ENCODE peak calls at places on chromosome 15, in seven cellular contexts. One of them, this sample, is unnamed.

GRCh38 chr15:69412701-69413100 is 1.4 kb upstream of the KIF23 start:
- DNase-seq in astrocyte of the cerebellum: no peak
- DNase-seq in CD8-positive, alpha-beta T cell: no peak
- DNase-seq in AG04449: no peak
- DNase-seq in brain microvascular endothelial cell: no peak
- DNase-seq in A549: no peak
- DNase-seq in IMR-90: no peak
- DNase-seq in this sample: no peak

GRCh38 chr15:98778263-98778959 is 130.1 kb downstream of the IGF1R start:
- DNase-seq in astrocyte of the cerebellum: no peak
- DNase-seq in CD8-positive, alpha-beta T cell: no peak
- DNase-seq in AG04449: no peak
- DNase-seq in brain microvascular endothelial cell: no peak
- DNase-seq in A549: no peak
- DNase-seq in IMR-90: no peak
- DNase-seq in this sample: no peak

GRCh38 chr15:101179341-101180153 is 72.3 kb downstream of the CHSY1 start:
- DNase-seq in astrocyte of the cerebellum: no peak
- DNase-seq in CD8-positive, alpha-beta T cell: no peak
- DNase-seq in AG04449: peak
- DNase-seq in brain microvascular endothelial cell: no peak
- DNase-seq in A549: no peak
- DNase-seq in IMR-90: peak
- DNase-seq in this sample: no peak

GRCh38 chr15:23422946-23423708 is 23.9 kb downstream of the GOLGA6L2 start:
- DNase-seq in astrocyte of the cerebellum: no peak
- DNase-seq in CD8-positive, alpha-beta T cell: no peak
- DNase-seq in AG04449: no peak
- DNase-seq in brain microvascular endothelial cell: no peak
- DNase-seq in A549: no peak
- DNase-seq in IMR-90: no peak
- DNase-seq in this sample: no peak

GRCh38 chr15:38709196-38709595 is 144.6 kb upstream of the RASGRP1 start:
- DNase-seq in astrocyte of the cerebellum: no peak
- DNase-seq in CD8-positive, alpha-beta T cell: no peak
- DNase-seq in AG04449: no peak
- DNase-seq in brain microvascular endothelial cell: no peak
- DNase-seq in A549: no peak
- DNase-seq in IMR-90: no peak
- DNase-seq in this sample: no peak

GRCh38 chr15:66155065-66155464 is 98.5 kb downstream of the MEGF11 start:
- DNase-seq in astrocyte of the cerebellum: no peak
- DNase-seq in CD8-positive, alpha-beta T cell: no peak
- DNase-seq in AG04449: no peak
- DNase-seq in brain microvascular endothelial cell: no peak
- DNase-seq in A549: no peak
- DNase-seq in IMR-90: no peak
- DNase-seq in this sample: no peak

GRCh38 chr15:65323071-65323511 is 18.6 kb downstream of the RNU5B-1 start:
- DNase-seq in astrocyte of the cerebellum: peak
- DNase-seq in CD8-positive, alpha-beta T cell: no peak
- DNase-seq in AG04449: no peak
- DNase-seq in brain microvascular endothelial cell: peak
- DNase-seq in A549: no peak
- DNase-seq in IMR-90: peak
- DNase-seq in this sample: peak

GRCh38 chr15:66038387-66039116 is 169.3 kb downstream of the RAB11A start:
- DNase-seq in astrocyte of the cerebellum: no peak
- DNase-seq in CD8-positive, alpha-beta T cell: no peak
- DNase-seq in AG04449: no peak
- DNase-seq in brain microvascular endothelial cell: no peak
- DNase-seq in A549: no peak
- DNase-seq in IMR-90: no peak
- DNase-seq in this sample: no peak

GRCh38 chr15:44246521-44247268 is 41.8 kb upstream of the GOLM2 start:
- DNase-seq in astrocyte of the cerebellum: no peak
- DNase-seq in CD8-positive, alpha-beta T cell: no peak
- DNase-seq in AG04449: no peak
- DNase-seq in brain microvascular endothelial cell: no peak
- DNase-seq in A549: no peak
- DNase-seq in IMR-90: no peak
- DNase-seq in this sample: no peak

GRCh38 chr15:70025413-70026296 is 72.1 kb downstream of the TLE3 start:
- DNase-seq in astrocyte of the cerebellum: no peak
- DNase-seq in CD8-positive, alpha-beta T cell: no peak
- DNase-seq in AG04449: no peak
- DNase-seq in brain microvascular endothelial cell: no peak
- DNase-seq in A549: no peak
- DNase-seq in IMR-90: no peak
- DNase-seq in this sample: no peak

GRCh38 chr15:94205366-94205765 is 26.0 kb upstream of the MCTP2 start:
- DNase-seq in astrocyte of the cerebellum: no peak
- DNase-seq in CD8-positive, alpha-beta T cell: no peak
- DNase-seq in AG04449: peak
- DNase-seq in brain microvascular endothelial cell: no peak
- DNase-seq in A549: no peak
- DNase-seq in IMR-90: peak
- DNase-seq in this sample: no peak

GRCh38 chr15:66603301-66604179 is 37.7 kb upstream of the LCTL start:
- DNase-seq in astrocyte of the cerebellum: peak
- DNase-seq in CD8-positive, alpha-beta T cell: peak
- DNase-seq in AG04449: no peak
- DNase-seq in brain microvascular endothelial cell: peak
- DNase-seq in A549: peak
- DNase-seq in IMR-90: peak
- DNase-seq in this sample: peak

GRCh38 chr15:48718646-48719045 is 73.1 kb upstream of the FBN1 start:
- DNase-seq in astrocyte of the cerebellum: no peak
- DNase-seq in CD8-positive, alpha-beta T cell: no peak
- DNase-seq in AG04449: no peak
- DNase-seq in brain microvascular endothelial cell: no peak
- DNase-seq in A549: no peak
- DNase-seq in IMR-90: peak
- DNase-seq in this sample: no peak

GRCh38 chr15:82018201-82018600 is 27.6 kb downstream of the MEX3B start:
- DNase-seq in astrocyte of the cerebellum: no peak
- DNase-seq in CD8-positive, alpha-beta T cell: no peak
- DNase-seq in AG04449: no peak
- DNase-seq in brain microvascular endothelial cell: no peak
- DNase-seq in A549: no peak
- DNase-seq in IMR-90: no peak
- DNase-seq in this sample: no peak

GRCh38 chr15:80996247-80996646 is 4.5 kb upstream of the TLNRD1 start:
- DNase-seq in astrocyte of the cerebellum: no peak
- DNase-seq in CD8-positive, alpha-beta T cell: no peak
- DNase-seq in AG04449: no peak
- DNase-seq in brain microvascular endothelial cell: no peak
- DNase-seq in A549: no peak
- DNase-seq in IMR-90: no peak
- DNase-seq in this sample: no peak

GRCh38 chr15:37375529-37375928 is 275.2 kb upstream of the MEIS2 start:
- DNase-seq in astrocyte of the cerebellum: no peak
- DNase-seq in CD8-positive, alpha-beta T cell: no peak
- DNase-seq in AG04449: no peak
- DNase-seq in brain microvascular endothelial cell: no peak
- DNase-seq in A549: no peak
- DNase-seq in IMR-90: no peak
- DNase-seq in this sample: no peak

GRCh38 chr15:68650901-68651709 is 72.3 kb downstream of the CORO2B start:
- DNase-seq in astrocyte of the cerebellum: no peak
- DNase-seq in CD8-positive, alpha-beta T cell: peak
- DNase-seq in AG04449: no peak
- DNase-seq in brain microvascular endothelial cell: no peak
- DNase-seq in A549: peak
- DNase-seq in IMR-90: no peak
- DNase-seq in this sample: peak

GRCh38 chr15:90214553-90215205 is 13.5 kb downstream of the SEMA4B start:
- DNase-seq in astrocyte of the cerebellum: no peak
- DNase-seq in CD8-positive, alpha-beta T cell: no peak
- DNase-seq in AG04449: no peak
- DNase-seq in brain microvascular endothelial cell: no peak
- DNase-seq in A549: peak
- DNase-seq in IMR-90: no peak
- DNase-seq in this sample: no peak
- TF ChIP-seq CTCF in astrocyte of the cerebellum: peak
- TF ChIP-seq CTCF in CD8-positive, alpha-beta T cell: no peak
- TF ChIP-seq CTCF in AG04449: peak
- TF ChIP-seq CTCF in brain microvascular endothelial cell: peak
- TF ChIP-seq CTCF in A549: peak
- TF ChIP-seq CTCF in IMR-90: no peak
- TF ChIP-seq CTCF in this sample: peak

GRCh38 chr15:42591238-42591936 is 16.0 kb downstream of the STARD9 start:
- DNase-seq in astrocyte of the cerebellum: peak
- DNase-seq in CD8-positive, alpha-beta T cell: no peak
- DNase-seq in AG04449: no peak
- DNase-seq in brain microvascular endothelial cell: peak
- DNase-seq in A549: peak
- DNase-seq in IMR-90: peak
- DNase-seq in this sample: no peak
- TF ChIP-seq CTCF in astrocyte of the cerebellum: peak
- TF ChIP-seq CTCF in CD8-positive, alpha-beta T cell: no peak
- TF ChIP-seq CTCF in AG04449: peak
- TF ChIP-seq CTCF in brain microvascular endothelial cell: peak
- TF ChIP-seq CTCF in A549: no peak
- TF ChIP-seq CTCF in IMR-90: peak
- TF ChIP-seq CTCF in this sample: peak

GRCh38 chr15:25693321-25694237 is 169.5 kb downstream of the ATP10A start:
- DNase-seq in astrocyte of the cerebellum: no peak
- DNase-seq in CD8-positive, alpha-beta T cell: no peak
- DNase-seq in AG04449: no peak
- DNase-seq in brain microvascular endothelial cell: peak
- DNase-seq in A549: no peak
- DNase-seq in IMR-90: peak
- DNase-seq in this sample: peak
- TF ChIP-seq CTCF in astrocyte of the cerebellum: peak
- TF ChIP-seq CTCF in CD8-positive, alpha-beta T cell: peak
- TF ChIP-seq CTCF in AG04449: peak
- TF ChIP-seq CTCF in brain microvascular endothelial cell: peak
- TF ChIP-seq CTCF in A549: peak
- TF ChIP-seq CTCF in IMR-90: peak
- TF ChIP-seq CTCF in this sample: peak

GRCh38 chr15:46277451-46277850 is 642.6 kb downstream of the SQOR start:
- DNase-seq in astrocyte of the cerebellum: no peak
- DNase-seq in CD8-positive, alpha-beta T cell: no peak
- DNase-seq in AG04449: no peak
- DNase-seq in brain microvascular endothelial cell: no peak
- DNase-seq in A549: no peak
- DNase-seq in IMR-90: no peak
- DNase-seq in this sample: no peak

GRCh38 chr15:46275701-46276100 is 640.9 kb downstream of the SQOR start:
- DNase-seq in astrocyte of the cerebellum: no peak
- DNase-seq in CD8-positive, alpha-beta T cell: no peak
- DNase-seq in AG04449: no peak
- DNase-seq in brain microvascular endothelial cell: no peak
- DNase-seq in A549: no peak
- DNase-seq in IMR-90: no peak
- DNase-seq in this sample: no peak

GRCh38 chr15:46277994-46278885 is 643.4 kb downstream of the SQOR start:
- DNase-seq in astrocyte of the cerebellum: no peak
- DNase-seq in CD8-positive, alpha-beta T cell: no peak
- DNase-seq in AG04449: no peak
- DNase-seq in brain microvascular endothelial cell: no peak
- DNase-seq in A549: no peak
- DNase-seq in IMR-90: no peak
- DNase-seq in this sample: peak

DNA sequence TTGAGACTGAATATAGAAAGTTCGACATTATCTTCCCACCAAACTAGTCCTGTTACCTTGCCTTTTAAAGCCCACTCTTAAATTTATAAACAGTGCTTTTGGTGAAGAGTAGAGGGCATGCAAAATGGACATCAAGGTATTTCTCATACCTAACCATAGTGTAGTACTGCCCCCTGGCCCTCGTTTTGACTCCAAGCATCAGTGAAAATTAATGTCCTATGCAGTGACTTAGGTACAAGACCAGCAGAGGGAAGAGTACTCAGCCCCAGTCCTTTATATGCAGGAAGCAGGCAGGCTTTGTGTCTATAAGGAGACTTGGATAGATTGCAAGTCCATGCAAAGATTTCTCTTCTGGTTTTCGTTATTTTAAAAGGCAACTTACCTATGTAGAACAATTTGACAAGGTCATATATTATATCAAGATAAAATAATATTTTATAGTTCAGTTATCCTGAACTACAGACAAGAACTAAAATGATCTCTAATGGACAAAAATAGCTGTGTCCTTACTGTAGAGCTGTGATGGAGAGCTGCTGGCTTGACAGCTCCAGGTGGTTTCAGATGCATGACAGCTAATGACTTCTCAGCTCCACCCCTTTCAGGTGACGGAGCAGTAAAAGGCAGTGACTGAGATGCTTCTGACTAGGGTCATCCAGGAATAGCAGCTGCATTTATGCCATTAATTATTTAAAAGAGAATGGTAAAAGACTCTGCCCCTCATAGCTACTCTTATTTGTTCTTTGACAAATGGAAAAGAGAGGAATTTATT is 646.1 kb downstream of the SQOR start:
- DNase-seq in astrocyte of the cerebellum: no peak
- DNase-seq in CD8-positive, alpha-beta T cell: no peak
- DNase-seq in AG04449: no peak
- DNase-seq in brain microvascular endothelial cell: no peak
- DNase-seq in A549: no peak
- DNase-seq in IMR-90: no peak
- DNase-seq in this sample: no peak
- TF ChIP-seq CTCF in astrocyte of the cerebellum: no peak
- TF ChIP-seq CTCF in CD8-positive, alpha-beta T cell: no peak
- TF ChIP-seq CTCF in AG04449: no peak
- TF ChIP-seq CTCF in brain microvascular endothelial cell: no peak
- TF ChIP-seq CTCF in A549: no peak
- TF ChIP-seq CTCF in IMR-90: peak
- TF ChIP-seq CTCF in this sample: no peak

DNA sequence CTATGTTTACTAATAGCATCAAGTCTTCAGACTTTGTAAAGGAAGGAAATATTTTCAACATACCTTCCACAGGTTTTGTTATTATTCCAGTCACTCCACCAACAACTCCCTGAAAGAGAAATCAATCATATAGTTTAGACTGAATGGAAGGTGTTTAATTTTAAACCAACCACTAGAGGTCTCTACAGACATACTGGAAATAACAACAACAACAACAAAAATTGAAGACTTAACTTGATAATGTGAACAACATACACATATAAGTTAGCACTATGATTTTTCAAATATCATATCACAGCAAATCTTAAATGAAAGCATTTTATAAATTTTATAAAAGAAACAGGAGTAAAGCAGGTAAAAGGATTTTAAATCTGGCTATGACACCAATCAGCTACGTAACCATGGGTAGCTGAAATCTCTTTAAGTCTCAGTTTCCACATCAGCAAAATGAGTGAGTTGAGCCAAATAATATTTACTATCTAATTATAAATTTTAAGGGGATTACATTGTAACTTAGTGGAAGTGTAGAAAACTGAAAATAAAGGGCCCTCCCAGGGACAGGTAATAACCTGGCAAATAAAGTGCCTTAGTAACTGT is 188.2 kb downstream of the VPS13C start:
- DNase-seq in astrocyte of the cerebellum: no peak
- DNase-seq in CD8-positive, alpha-beta T cell: no peak
- DNase-seq in AG04449: no peak
- DNase-seq in brain microvascular endothelial cell: no peak
- DNase-seq in A549: peak
- DNase-seq in IMR-90: peak
- DNase-seq in this sample: no peak
- TF ChIP-seq CTCF in astrocyte of the cerebellum: peak
- TF ChIP-seq CTCF in CD8-positive, alpha-beta T cell: peak
- TF ChIP-seq CTCF in AG04449: peak
- TF ChIP-seq CTCF in brain microvascular endothelial cell: peak
- TF ChIP-seq CTCF in A549: peak
- TF ChIP-seq CTCF in IMR-90: peak
- TF ChIP-seq CTCF in this sample: peak

This sample was measured in glutamatergic neuron.